ENCODE peak calls at places on chromosomes 13 and 19, in five cellular contexts. E, C, A, S and M are unnamed samples.
A peak's percentile ranks its signal among the peaks of the same experiment; 100 is the strongest.

GRCh38 chr13:44218501-44219240 is 155.0 kb upstream of the SERP2 start:
- DNase-seq in E (peak; percentile 83), C (no peak), A (no peak), S (no peak), M (no peak)

GRCh38 chr13:113051641-113052040 is 54.0 kb upstream of the F7 start:
- DNase-seq in E (no peak), C (no peak), A (no peak), S (no peak), M (no peak)

GRCh38 chr13:77751513-77752456 is 54.3 kb downstream of the SLAIN1 start:
- DNase-seq in E (peak; percentile 51), C (peak; percentile 37), A (no peak), S (peak; percentile 41), M (no peak)

GRCh38 chr19:40466219-40467006 is at the start of gene SPTBN4:
- DNase-seq in E (peak; percentile 39), C (no peak), A (no peak), S (peak; percentile 33), M (peak; percentile 42)

GRCh38 chr13:30847697-30848307 is 58.3 kb upstream of the MEDAG start:
- DNase-seq in E (peak; percentile 38), C (peak; percentile 99), A (no peak), S (no peak), M (no peak)

GRCh38 chr19:35657904-35658700 is 8.2 kb upstream of the UPK1A start:
- DNase-seq in E (no peak), C (no peak), A (no peak), S (no peak), M (no peak)

GRCh38 chr19:56403261-56403660 is 871 bp upstream of the ZNF583 start:
- DNase-seq in E (no peak), C (peak; percentile 39), A (no peak), S (no peak), M (no peak)

GRCh38 chr13:96474158-96474606 is 384.3 kb downstream of the HS6ST3 start:
- DNase-seq in E (no peak), C (no peak), A (no peak), S (no peak), M (no peak)

GRCh38 chr19:5711025-5711424 is 8.9 kb downstream of the LONP1 start:
- DNase-seq in E (no peak), C (no peak), A (no peak), S (no peak), M (no peak)

GRCh38 chr19:2154587-2155075 is 3.3 kb upstream of the AP3D1 start:
- DNase-seq in E (no peak), C (peak; percentile 46), A (no peak), S (no peak), M (no peak)

GRCh38 chr19:2533686-2534085 is 57.8 kb downstream of the GADD45B start:
- DNase-seq in E (no peak), C (no peak), A (no peak), S (no peak), M (no peak)

GRCh38 chr13:109779074-109779473 is 7.3 kb downstream of the IRS2 start:
- DNase-seq in E (no peak), C (no peak), A (no peak), S (no peak), M (no peak)

GRCh38 chr19:41933131-41933458 is 4.8 kb upstream of the ERFL start:
- DNase-seq in E (no peak), C (no peak), A (no peak), S (no peak), M (no peak)

GRCh38 chr13:31301119-31301518 is 101.3 kb downstream of the B3GLCT start:
- DNase-seq in E (no peak), C (no peak), A (no peak), S (no peak), M (no peak)

GRCh38 chr13:20428666-20429644 is 96.7 kb downstream of the CRYL1 start:
- DNase-seq in E (no peak), C (peak; percentile 61), A (no peak), S (no peak), M (no peak)

GRCh38 chr19:55703790-55704215 is 28.8 kb downstream of the EPN1 start:
- DNase-seq in E (peak; percentile 71), C (no peak), A (no peak), S (peak; percentile 77), M (no peak)

GRCh38 chr13:52001120-52001731 is 10.0 kb downstream of the ATP7B start:
- DNase-seq in E (no peak), C (peak; percentile 49), A (no peak), S (no peak), M (no peak)

GRCh38 chr19:13284929-13285928 is 135.0 kb downstream of the IER2 start:
- DNase-seq in E (no peak), C (no peak), A (no peak), S (no peak), M (no peak)

GRCh38 chr19:15260939-15261338 is 28.7 kb upstream of the EPHX3 start:
- DNase-seq in E (no peak), C (no peak), A (no peak), S (no peak), M (no peak)

GRCh38 chr19:19324059-19324755 is 3.6 kb downstream of the MAU2 start:
- DNase-seq in E (no peak), C (no peak), A (no peak), S (no peak), M (no peak)

GRCh38 chr19:19319725-19320361 is 466 bp downstream of the SUGP1 start:
- DNase-seq in E (no peak), C (no peak), A (no peak), S (no peak), M (no peak)

GRCh38 chr19:19320362-19321142 is at the start of the genes MAU2 and SUGP1:
- DNase-seq in E (peak; percentile 89), C (peak; percentile 90), A (peak; percentile 68), S (peak; percentile 92), M (peak; percentile 75)

GRCh38 chr19:19316082-19316481 is 4.2 kb downstream of the SUGP1 start:
- DNase-seq in E (no peak), C (no peak), A (no peak), S (no peak), M (no peak)

GRCh38 chr19:19321143-19321577 is 531 bp downstream of the MAU2 start:
- DNase-seq in E (no peak), C (no peak), A (no peak), S (peak; percentile 47), M (no peak)
- TF ChIP-seq CTCF in E (no peak), C (no peak), A (no peak), S (peak; percentile 27), M (no peak)

GRCh38 chr13:39185326-39185725 is 147.1 kb downstream of the NHLRC3 start:
- DNase-seq in E (no peak), C (no peak), A (no peak), S (no peak), M (no peak)

GRCh38 chr13:39186205-39186880 is 148.1 kb downstream of the NHLRC3 start:
- DNase-seq in E (no peak), C (no peak), A (no peak), S (no peak), M (no peak)

GRCh38 chr13:39189778-39190177 is 151.5 kb downstream of the NHLRC3 start:
- DNase-seq in E (no peak), C (no peak), A (no peak), S (no peak), M (no peak)
- TF ChIP-seq CTCF in E (no peak), C (no peak), A (no peak), S (no peak), M (no peak)

GRCh38 chr13:41468631-41469030 is 11.3 kb downstream of the RGCC start:
- DNase-seq in E (no peak), C (no peak), A (no peak), S (no peak), M (no peak)

GRCh38 chr13:41465965-41466364 is 8.6 kb downstream of the RGCC start:
- DNase-seq in E (no peak), C (no peak), A (no peak), S (no peak), M (no peak)

GRCh38 chr13:41465215-41465907 is 8.0 kb downstream of the RGCC start:
- DNase-seq in E (peak; percentile 70), C (peak; percentile 94), A (peak; percentile 24), S (no peak), M (no peak)

GRCh38 chr13:41470187-41470586 is 12.8 kb downstream of the RGCC start:
- DNase-seq in E (no peak), C (no peak), A (no peak), S (no peak), M (no peak)

GRCh38 chr13:41467546-41467945 is 10.2 kb downstream of the RGCC start:
- DNase-seq in E (no peak), C (no peak), A (no peak), S (no peak), M (no peak)
- TF ChIP-seq CTCF in E (no peak), C (no peak), A (no peak), S (peak; percentile 34), M (no peak)

GRCh38 chr13:42041017-42041683 is 7.3 kb upstream of the DGKH start:
- DNase-seq in E (peak; percentile 28), C (peak; percentile 44), A (no peak), S (peak; percentile 54), M (no peak)

GRCh38 chr13:42039946-42040729 is 8.3 kb upstream of the DGKH start:
- DNase-seq in E (peak; percentile 88), C (peak; percentile 86), A (peak; percentile 48), S (peak; percentile 78), M (peak; percentile 78)

GRCh38 chr13:42043676-42044075 is 4.8 kb upstream of the DGKH start:
- DNase-seq in E (no peak), C (no peak), A (no peak), S (no peak), M (no peak)

GRCh38 chr13:42040730-42041016 is 7.8 kb upstream of the DGKH start:
- DNase-seq in E (no peak), C (no peak), A (no peak), S (no peak), M (no peak)

GRCh38 chr13:42041684-42042035 is 6.8 kb upstream of the DGKH start:
- DNase-seq in E (peak; percentile 55), C (peak; percentile 63), A (no peak), S (peak; percentile 71), M (peak; percentile 24)
- TF ChIP-seq CTCF in E (peak; percentile 57), C (peak; percentile 56), A (peak; percentile 38), S (peak; percentile 56), M (no peak)

GRCh38 chr19:43316591-43317319 is 36.7 kb upstream of the CD177 start:
- DNase-seq in E (no peak), C (peak; percentile 45), A (no peak), S (peak; percentile 92), M (no peak)
- TF ChIP-seq CTCF in E (peak; percentile 7), C (peak; percentile 55), A (no peak), S (peak; percentile 53), M (no peak)